ENCODE peak calls at places on chromosomes 16 and 17, in four cellular contexts. One of them, this sample, is unnamed.

GRCh38 chr16:51359141-51359960 is 208.3 kb upstream of the SALL1 start:
- DNase-seq in cardiac septum: no peak
- DNase-seq in stimulated activated CD4-positive, alpha-beta T cell treated with anti-CD3 and anti-CD28 coated beads, Interleukin-15, amount 100 ng/mL, for 1 hour: no peak
- DNase-seq in heart right ventricle: peak; percentile 17
- DNase-seq in this sample: no peak

GRCh38 chr16:86222965-86223551 is 287.3 kb upstream of the FOXF1 start:
- DNase-seq in cardiac septum: no peak
- DNase-seq in heart right ventricle: no peak
- DNase-seq in stimulated activated CD4-positive, alpha-beta T cell treated with anti-CD3 and anti-CD28 coated beads, Interleukin-15, amount 100 ng/mL, for 1 hour: no peak
- DNase-seq in this sample: peak; percentile 16

GRCh38 chr16:50372611-50373344 is 4.0 kb upstream of the BRD7 start:
- DNase-seq in stimulated activated CD4-positive, alpha-beta T cell treated with anti-CD3 and anti-CD28 coated beads, Interleukin-15, amount 100 ng/mL, for 1 hour: no peak
- DNase-seq in heart right ventricle: peak; percentile 55
- DNase-seq in cardiac septum: peak; percentile 85
- DNase-seq in this sample: no peak

GRCh38 chr17:42407289-42407836 is 15.7 kb downstream of the CAVIN1 start:
- DNase-seq in heart right ventricle: peak; percentile 91
- DNase-seq in stimulated activated CD4-positive, alpha-beta T cell treated with anti-CD3 and anti-CD28 coated beads, Interleukin-15, amount 100 ng/mL, for 1 hour: peak; percentile 34
- DNase-seq in cardiac septum: peak; percentile 89
- DNase-seq in this sample: peak; percentile 87

GRCh38 chr16:67115649-67116048 is 5.9 kb downstream of the PHAF1 start:
- DNase-seq in cardiac septum: no peak
- DNase-seq in heart right ventricle: no peak
- DNase-seq in stimulated activated CD4-positive, alpha-beta T cell treated with anti-CD3 and anti-CD28 coated beads, Interleukin-15, amount 100 ng/mL, for 1 hour: no peak
- DNase-seq in this sample: no peak

GRCh38 chr16:61295311-61295710 is 740.9 kb downstream of the CDH8 start:
- DNase-seq in stimulated activated CD4-positive, alpha-beta T cell treated with anti-CD3 and anti-CD28 coated beads, Interleukin-15, amount 100 ng/mL, for 1 hour: no peak
- DNase-seq in cardiac septum: no peak
- DNase-seq in heart right ventricle: no peak
- DNase-seq in this sample: no peak

GRCh38 chr17:41751288-41751687 is 16.8 kb upstream of the HAP1 start:
- DNase-seq in heart right ventricle: no peak
- DNase-seq in stimulated activated CD4-positive, alpha-beta T cell treated with anti-CD3 and anti-CD28 coated beads, Interleukin-15, amount 100 ng/mL, for 1 hour: no peak
- DNase-seq in cardiac septum: no peak
- DNase-seq in this sample: no peak

GRCh38 chr17:41885733-41886132 is 20.5 kb upstream of the KLHL11 start:
- DNase-seq in heart right ventricle: no peak
- DNase-seq in stimulated activated CD4-positive, alpha-beta T cell treated with anti-CD3 and anti-CD28 coated beads, Interleukin-15, amount 100 ng/mL, for 1 hour: no peak
- DNase-seq in cardiac septum: no peak
- DNase-seq in this sample: no peak

GRCh38 chr16:83926726-83927397 is 26.2 kb upstream of the OSGIN1 start:
- DNase-seq in heart right ventricle: peak; percentile 58
- DNase-seq in stimulated activated CD4-positive, alpha-beta T cell treated with anti-CD3 and anti-CD28 coated beads, Interleukin-15, amount 100 ng/mL, for 1 hour: peak; percentile 18
- DNase-seq in cardiac septum: peak; percentile 87
- DNase-seq in this sample: peak; percentile 78

GRCh38 chr16:55465077-55465896 is 13.7 kb upstream of the MMP2 start:
- DNase-seq in cardiac septum: peak; percentile 93
- DNase-seq in stimulated activated CD4-positive, alpha-beta T cell treated with anti-CD3 and anti-CD28 coated beads, Interleukin-15, amount 100 ng/mL, for 1 hour: peak; percentile 54
- DNase-seq in heart right ventricle: peak; percentile 87
- DNase-seq in this sample: no peak

GRCh38 chr17:50721194-50722010 is 2.0 kb downstream of the LUC7L3 start:
- DNase-seq in heart right ventricle: no peak
- DNase-seq in cardiac septum: no peak
- DNase-seq in stimulated activated CD4-positive, alpha-beta T cell treated with anti-CD3 and anti-CD28 coated beads, Interleukin-15, amount 100 ng/mL, for 1 hour: no peak
- DNase-seq in this sample: no peak

GRCh38 chr17:42675984-42676423 is 790 bp downstream of the PLEKHH3 start:
- DNase-seq in heart right ventricle: peak; percentile 56
- DNase-seq in cardiac septum: no peak
- DNase-seq in stimulated activated CD4-positive, alpha-beta T cell treated with anti-CD3 and anti-CD28 coated beads, Interleukin-15, amount 100 ng/mL, for 1 hour: no peak
- DNase-seq in this sample: no peak

GRCh38 chr16:81292936-81293335 is 21.8 kb upstream of the GAN start:
- DNase-seq in stimulated activated CD4-positive, alpha-beta T cell treated with anti-CD3 and anti-CD28 coated beads, Interleukin-15, amount 100 ng/mL, for 1 hour: no peak
- DNase-seq in heart right ventricle: no peak
- DNase-seq in cardiac septum: no peak
- DNase-seq in this sample: no peak

GRCh38 chr17:60391419-60392041 is 403 bp downstream of the USP32 start:
- DNase-seq in cardiac septum: no peak
- DNase-seq in stimulated activated CD4-positive, alpha-beta T cell treated with anti-CD3 and anti-CD28 coated beads, Interleukin-15, amount 100 ng/mL, for 1 hour: no peak
- DNase-seq in heart right ventricle: no peak
- DNase-seq in this sample: peak; percentile 78

GRCh38 chr17:6823011-6823442 is 8.5 kb downstream of the TEKT1 start:
- DNase-seq in cardiac septum: no peak
- DNase-seq in stimulated activated CD4-positive, alpha-beta T cell treated with anti-CD3 and anti-CD28 coated beads, Interleukin-15, amount 100 ng/mL, for 1 hour: no peak
- DNase-seq in heart right ventricle: no peak
- DNase-seq in this sample: no peak

GRCh38 chr16:85329059-85329812 is 217.0 kb upstream of the CIBAR2 start:
- DNase-seq in heart right ventricle: no peak
- DNase-seq in cardiac septum: no peak
- DNase-seq in stimulated activated CD4-positive, alpha-beta T cell treated with anti-CD3 and anti-CD28 coated beads, Interleukin-15, amount 100 ng/mL, for 1 hour: no peak
- DNase-seq in this sample: no peak

GRCh38 chr17:7068268-7068667 is 11.8 kb downstream of the CLEC10A start:
- DNase-seq in heart right ventricle: no peak
- DNase-seq in cardiac septum: no peak
- DNase-seq in stimulated activated CD4-positive, alpha-beta T cell treated with anti-CD3 and anti-CD28 coated beads, Interleukin-15, amount 100 ng/mL, for 1 hour: no peak
- DNase-seq in this sample: no peak

GRCh38 chr17:8384801-8385335 is 1.9 kb upstream of the RPL26 start:
- DNase-seq in cardiac septum: no peak
- DNase-seq in heart right ventricle: no peak
- DNase-seq in stimulated activated CD4-positive, alpha-beta T cell treated with anti-CD3 and anti-CD28 coated beads, Interleukin-15, amount 100 ng/mL, for 1 hour: no peak
- DNase-seq in this sample: no peak

GRCh38 chr17:77213778-77214132 is 73.0 kb downstream of the SEC14L1 start:
- DNase-seq in cardiac septum: no peak
- DNase-seq in stimulated activated CD4-positive, alpha-beta T cell treated with anti-CD3 and anti-CD28 coated beads, Interleukin-15, amount 100 ng/mL, for 1 hour: no peak
- DNase-seq in heart right ventricle: no peak
- DNase-seq in this sample: no peak

GRCh38 chr16:2939968-2940367 is 24.1 kb upstream of the KREMEN2 start:
- DNase-seq in heart right ventricle: no peak
- DNase-seq in cardiac septum: no peak
- DNase-seq in stimulated activated CD4-positive, alpha-beta T cell treated with anti-CD3 and anti-CD28 coated beads, Interleukin-15, amount 100 ng/mL, for 1 hour: no peak
- DNase-seq in this sample: no peak

GRCh38 chr17:78679495-78680395 is 102.3 kb downstream of the CYTH1 start:
- DNase-seq in stimulated activated CD4-positive, alpha-beta T cell treated with anti-CD3 and anti-CD28 coated beads, Interleukin-15, amount 100 ng/mL, for 1 hour: no peak
- DNase-seq in heart right ventricle: no peak
- DNase-seq in cardiac septum: peak; percentile 44
- DNase-seq in this sample: no peak

GRCh38 chr17:73536700-73537680 is 107.3 kb downstream of the SDK2 start:
- DNase-seq in heart right ventricle: no peak
- DNase-seq in stimulated activated CD4-positive, alpha-beta T cell treated with anti-CD3 and anti-CD28 coated beads, Interleukin-15, amount 100 ng/mL, for 1 hour: no peak
- DNase-seq in cardiac septum: no peak
- DNase-seq in this sample: no peak

GRCh38 chr17:2792541-2793169 is 3.6 kb upstream of the RAP1GAP2 start:
- DNase-seq in heart right ventricle: no peak
- DNase-seq in cardiac septum: no peak
- DNase-seq in stimulated activated CD4-positive, alpha-beta T cell treated with anti-CD3 and anti-CD28 coated beads, Interleukin-15, amount 100 ng/mL, for 1 hour: no peak
- DNase-seq in this sample: no peak

This sample was measured in RWPE2.